ENCODE peak calls at places on chromosomes 16 and 17, in four cellular contexts. Y is body of pancreas, C is left lung, S is WERI-Rb-1. L is an unnamed sample.

GRCh38 chr16:46620265-46621005 is 744 bp downstream of the SHCBP1 start:
- DNase-seq in Y (no peak), C (peak; percentile 45), S (no peak), L (no peak)

GRCh38 chr16:2846511-2847310 is 11.3 kb downstream of the PRSS22 start:
- DNase-seq in Y (no peak), C (no peak), S (no peak), L (peak; percentile 97)

GRCh38 chr17:41528959-41529353 is 848 bp upstream of the KRT19 start:
- DNase-seq in Y (no peak), C (no peak), S (peak; percentile 39), L (no peak)

GRCh38 chr17:67585077-67585602 is 132.6 kb upstream of the NOL11 start:
- DNase-seq in Y (no peak), C (no peak), S (no peak), L (no peak)

GRCh38 chr17:37160940-37161339 is 212.2 kb downstream of the AATF start:
- DNase-seq in Y (no peak), C (no peak), S (no peak), L (no peak)

GRCh38 chr17:79377230-79377790 is 233.5 kb downstream of the RBFOX3 start:
- DNase-seq in Y (no peak), C (no peak), S (no peak), L (no peak)

GRCh38 chr17:27109346-27109745 is 184.6 kb upstream of the WSB1 start:
- DNase-seq in Y (no peak), C (no peak), S (no peak), L (no peak)

GRCh38 chr16:4373909-4374742 is 2.5 kb downstream of the VASN start:
- DNase-seq in Y (peak; percentile 73), C (peak; percentile 81), S (no peak), L (no peak)

GRCh38 chr16:66899945-66900688 is 18.6 kb downstream of the CDH16 start:
- DNase-seq in Y (peak; percentile 91), C (peak; percentile 73), S (peak; percentile 97), L (peak; percentile 62)

GRCh38 chr17:13704333-13704732 is 102.6 kb upstream of the HS3ST3A1 start:
- DNase-seq in Y (no peak), C (no peak), S (no peak), L (no peak)

GRCh38 chr16:24670623-24671454 is 58.6 kb upstream of the TNRC6A start:
- DNase-seq in Y (peak; percentile 31), C (peak; percentile 43), S (no peak), L (peak; percentile 92)

GRCh38 chr16:79571753-79572544 is 28.6 kb downstream of the MAF start:
- DNase-seq in Y (no peak), C (no peak), S (no peak), L (no peak)

GRCh38 chr17:21452377-21453143 is 76.4 kb downstream of the KCNJ12 start:
- DNase-seq in Y (peak; percentile 46), C (peak; percentile 62), S (peak; percentile 43), L (peak; percentile 28)

GRCh38 chr17:77600346-77600745 is 358.2 kb upstream of the TNRC6C start:
- DNase-seq in Y (no peak), C (no peak), S (no peak), L (no peak)

GRCh38 chr17:80372456-80372855 is 42.5 kb upstream of the ENDOV start:
- DNase-seq in Y (no peak), C (no peak), S (no peak), L (no peak)

GRCh38 chr16:87391324-87391949 is 699 bp upstream of the MAP1LC3B start:
- DNase-seq in Y (peak; percentile 59), C (peak; percentile 81), S (no peak), L (no peak)

GRCh38 chr17:72602517-72603345 is 481.9 kb downstream of the SOX9 start:
- DNase-seq in Y (peak; percentile 40), C (no peak), S (no peak), L (peak; percentile 96)

GRCh38 chr16:17135439-17135838 is 335.3 kb downstream of the XYLT1 start:
- DNase-seq in Y (no peak), C (no peak), S (no peak), L (no peak)

GRCh38 chr17:7019839-7020519 is 2.9 kb upstream of the BCL6B start:
- DNase-seq in Y (peak; percentile 72), C (no peak), S (peak; percentile 68), L (no peak)

GRCh38 chr16:83781-84615 is 6.0 kb downstream of the MPG start:
- DNase-seq in Y (no peak), C (no peak), S (no peak), L (no peak)

GRCh38 chr17:33952425-33952824 is 302.7 kb upstream of the CCL2 start:
- DNase-seq in Y (no peak), C (no peak), S (no peak), L (no peak)
- TF ChIP-seq CTCF in Y (no peak), C (no peak), S (no peak), L (no peak)

DNA sequence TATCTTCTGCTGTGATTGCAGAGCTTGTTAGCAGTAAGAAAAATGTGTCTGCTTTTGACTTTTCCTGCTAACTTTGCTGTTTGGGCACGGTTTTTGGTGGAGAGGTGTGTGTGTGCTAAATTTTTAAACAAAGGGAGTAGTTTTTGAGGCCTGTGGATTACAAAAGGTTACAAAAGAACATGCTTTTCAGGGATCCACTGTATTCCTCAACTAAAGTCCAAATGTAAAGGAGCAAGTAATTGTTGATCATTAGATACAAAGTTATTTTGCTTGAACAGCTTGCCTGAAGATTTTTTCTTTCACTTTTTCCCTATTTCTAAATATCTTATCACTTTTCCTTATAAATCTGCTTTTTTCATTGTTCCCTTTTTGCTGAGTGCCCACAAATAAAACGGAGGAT is 2.0 kb downstream of the KPNB1 start:
- DNase-seq in Y (no peak), C (no peak), S (no peak), L (no peak)
- H3K4me3 ChIP-seq in Y (no peak overlapping the region), C (peak overlapping the region; percentile 93), S (peak overlapping the region; percentile 88), L (no peak overlapping the region)

GRCh38 chr16:69779724-69780123 is 17.6 kb downstream of the WWP2 start:
- DNase-seq in Y (no peak), C (no peak), S (no peak), L (no peak)

GRCh38 chr16:69775535-69775934 is 13.4 kb downstream of the WWP2 start:
- DNase-seq in Y (no peak), C (no peak), S (no peak), L (no peak)

DNA sequence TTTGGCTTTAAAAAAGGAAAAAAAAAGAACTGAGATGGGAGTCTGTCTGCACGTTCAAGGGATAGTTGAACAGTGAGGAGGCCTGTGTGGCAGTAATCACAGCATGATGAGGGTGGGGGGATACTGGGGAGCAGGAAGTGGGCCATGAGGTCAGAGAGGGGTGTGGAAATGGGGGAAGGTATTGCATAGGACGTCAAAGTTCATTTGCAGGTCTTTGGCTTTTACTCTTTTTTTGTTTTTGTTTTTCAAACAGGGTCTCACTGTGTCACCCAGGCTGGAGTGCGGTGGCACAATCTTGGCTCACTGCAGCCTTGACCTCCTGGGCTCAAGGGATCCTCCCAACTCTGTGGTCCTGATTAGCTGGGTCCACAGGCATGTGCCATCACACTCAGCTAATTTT is 19.0 kb downstream of the WWP2 start:
- DNase-seq in Y (no peak), C (no peak), S (no peak), L (no peak)
- H3K36me3 ChIP-seq in Y (no peaks in the 10 kb centered on the region), C (no peaks in the 10 kb centered on the region), S (peaks cover 7% of the 10 kb centered on the region), L (no peaks in the 10 kb centered on the region)

GRCh38 chr17:44353656-44354331 is 8.7 kb downstream of the GRN start:
- DNase-seq in Y (peak; percentile 22), C (no peak), S (no peak), L (no peak)

GRCh38 chr17:44350733-44351226 is 5.7 kb downstream of the GRN start:
- DNase-seq in Y (peak; percentile 67), C (no peak), S (peak; percentile 88), L (no peak)

GRCh38 chr17:44352922-44353655 is 8.0 kb downstream of the GRN start:
- DNase-seq in Y (no peak), C (no peak), S (peak; percentile 12), L (no peak)

GRCh38 chr17:44351464-44351863 is 6.4 kb downstream of the GRN start:
- DNase-seq in Y (no peak), C (no peak), S (peak; percentile 8), L (no peak)

DNA sequence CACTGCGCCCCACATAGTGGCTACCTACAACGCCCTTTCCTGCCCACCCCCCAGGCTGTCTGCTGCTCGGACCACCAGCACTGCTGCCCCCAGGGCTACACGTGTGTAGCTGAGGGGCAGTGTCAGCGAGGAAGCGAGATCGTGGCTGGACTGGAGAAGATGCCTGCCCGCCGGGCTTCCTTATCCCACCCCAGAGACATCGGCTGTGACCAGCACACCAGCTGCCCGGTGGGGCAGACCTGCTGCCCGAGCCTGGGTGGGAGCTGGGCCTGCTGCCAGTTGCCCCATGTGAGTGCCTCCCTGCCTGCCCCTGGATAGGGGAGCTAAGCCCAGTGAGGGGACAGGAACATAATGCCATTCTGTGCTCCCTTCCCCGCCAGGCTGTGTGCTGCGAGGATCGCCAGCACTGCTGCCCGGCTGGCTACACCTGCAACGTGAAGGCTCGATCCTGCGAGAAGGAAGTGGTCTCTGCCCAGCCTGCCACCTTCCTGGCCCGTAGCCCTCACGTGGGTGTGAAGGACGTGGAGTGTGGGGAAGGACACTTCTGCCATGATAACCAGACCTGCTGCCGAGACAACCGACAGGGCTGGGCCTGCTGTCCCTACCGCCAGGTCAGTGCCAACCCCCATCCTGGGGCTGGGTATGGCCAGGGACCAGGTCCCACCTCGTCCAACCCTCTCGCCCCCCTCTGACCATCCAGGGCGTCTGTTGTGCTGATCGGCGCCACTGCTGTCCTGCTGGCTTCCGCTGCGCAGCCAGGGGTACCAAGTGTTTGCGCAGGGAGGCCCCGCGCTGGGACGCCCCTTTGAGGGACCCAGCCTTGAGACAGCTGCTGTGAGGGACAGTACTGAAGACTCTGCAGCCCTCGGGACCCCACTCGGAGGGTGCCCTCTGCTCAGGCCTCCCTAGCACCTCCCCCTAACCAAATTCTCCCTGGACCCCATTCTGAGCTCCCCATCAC is 7.1 kb downstream of the GRN start:
- DNase-seq in Y (no peak), C (no peak), S (peak; percentile 9), L (no peak)
- TF ChIP-seq CTCF in Y (no peak), C (no peak), S (no peak), L (no peak)

DNA sequence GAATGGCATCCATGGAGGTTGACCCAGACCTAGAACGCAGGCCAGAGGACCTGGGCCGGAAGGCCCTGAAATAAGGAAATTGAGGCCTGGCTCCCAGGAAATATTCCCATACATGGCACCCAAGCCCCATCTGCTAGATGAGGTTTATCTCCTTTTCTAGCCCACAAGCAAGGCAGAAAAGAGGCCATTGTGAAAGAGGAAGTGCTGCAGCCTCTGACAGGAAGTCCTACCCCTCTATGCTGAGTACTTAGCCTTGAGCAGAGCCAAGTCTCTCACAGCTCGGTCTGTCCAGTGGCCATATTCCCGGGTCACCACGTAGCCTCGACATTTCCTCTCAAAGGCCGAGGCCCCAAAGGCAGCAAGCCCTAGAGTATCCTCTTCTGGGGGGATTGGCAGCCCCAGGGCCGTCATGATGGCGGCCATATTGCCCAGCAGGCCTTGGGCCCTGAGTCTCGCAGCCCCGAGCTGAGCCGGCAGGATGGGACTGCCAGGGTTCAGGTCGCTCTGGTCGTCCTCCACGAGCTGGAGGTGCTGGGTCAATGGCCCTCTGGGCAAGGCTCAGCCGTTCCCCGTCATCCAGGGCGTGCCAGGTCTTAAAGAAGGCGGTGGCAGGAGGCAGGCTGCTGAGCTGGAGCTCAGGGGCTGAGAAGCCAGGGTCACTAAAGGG is 7.8 kb downstream of the CTF1 start:
- DNase-seq in Y (no peak), C (no peak), S (no peak), L (no peak)
- H3K4me3 ChIP-seq in Y (no peak overlapping the region), C (peak overlapping the region; percentile 1), S (no peak overlapping the region), L (no peak overlapping the region)

GRCh38 chr16:18796377-18796776 is 5.0 kb downstream of the ARL6IP1 start:
- DNase-seq in Y (no peak), C (no peak), S (no peak), L (no peak)
- H3K36me3 ChIP-seq in Y (no peaks in the 10 kb centered on the region), C (no peaks in the 10 kb centered on the region), S (peaks cover 72% of the 10 kb centered on the region), L (no peaks in the 10 kb centered on the region)

GRCh38 chr17:45148183-45149036 is at the start of gene HEXIM1:
- DNase-seq in Y (peak; percentile 99), C (peak; percentile 99), S (peak; percentile 100), L (peak; percentile 88)
- TF ChIP-seq CTCF in Y (peak; percentile 15), C (no peak), S (no peak), L (no peak)